ENCODE peak calls at places on chromosomes 4 and X, in ten cellular contexts. C, E, S, I, H, R, U, Q, V and N are unnamed samples.
A peak's percentile ranks its signal among the peaks of the same experiment; 100 is the strongest.

GRCh38 chr4:88033309-88033708 is 25.9 kb downstream of the PKD2 start:
- DNase-seq in E (peak; percentile 35), Q (peak; percentile 52), C (no peak), I (peak; percentile 66), S (no peak), V (no peak), R (no peak), U (no peak), H (no peak), N (no peak)

GRCh38 chrX:51395807-51396728 is 63.4 kb downstream of the NUDT10 start:
- DNase-seq in I (peak; percentile 37), C (peak; percentile 35), V (no peak), S (peak; percentile 49), H (peak; percentile 62), R (peak; percentile 36), E (peak; percentile 2), Q (no peak), U (no peak), N (no peak)

GRCh38 chr4:172892300-172892699 is 276.3 kb upstream of the GALNT7 start:
- DNase-seq in Q (peak; percentile 25), E (no peak), I (peak; percentile 5), U (no peak), S (no peak), V (no peak), H (no peak), C (no peak), R (no peak), N (no peak)

GRCh38 chrX:13791145-13791544 is 25.7 kb downstream of the GPM6B start:
- DNase-seq in R (no peak), S (no peak), C (no peak), H (no peak), E (no peak), V (no peak), Q (no peak), I (no peak), U (no peak), N (no peak)

GRCh38 chr4:121842862-121843261 is 19.2 kb upstream of the CCNA2 start:
- DNase-seq in U (no peak), S (no peak), I (no peak), V (no peak), H (no peak), E (no peak), Q (no peak), C (no peak), R (no peak), N (no peak)

GRCh38 chrX:100677616-100678181 is 33.7 kb downstream of the SRPX2 start:
- DNase-seq in I (no peak), S (no peak), R (no peak), H (no peak), Q (peak; percentile 43), C (no peak), U (no peak), V (no peak), E (no peak), N (no peak)

GRCh38 chrX:30153881-30154260 is 61.5 kb upstream of the MAGEB2 start:
- DNase-seq in Q (no peak), S (no peak), H (no peak), C (no peak), R (no peak), E (no peak), V (no peak), U (no peak), I (no peak), N (no peak)

GRCh38 chr4:137307806-137308205 is 224.5 kb downstream of the PCDH18 start:
- DNase-seq in H (no peak), Q (peak; percentile 64), U (no peak), I (peak; percentile 9), C (no peak), V (no peak), E (no peak), R (no peak), S (peak; percentile 47), N (peak; percentile 21)

GRCh38 chrX:115561605-115562491 is 874 bp downstream of the PLS3 start:
- DNase-seq in S (peak; percentile 57), E (peak; percentile 24), V (peak; percentile 44), Q (peak; percentile 45), U (no peak), R (peak; percentile 51), C (no peak), H (peak; percentile 78), I (peak; percentile 54), N (peak; percentile 49)

GRCh38 chrX:44428989-44429627 is 85.6 kb upstream of the EFHC2 start:
- DNase-seq in R (no peak), V (no peak), H (no peak), I (no peak), C (no peak), E (no peak), U (no peak), S (no peak), Q (peak; percentile 14), N (no peak)

GRCh38 chr4:19961092-19961491 is 290.6 kb upstream of the SLIT2 start:
- DNase-seq in Q (no peak), V (no peak), U (no peak), R (no peak), C (no peak), H (no peak), E (no peak), I (no peak), S (no peak), N (no peak)

GRCh38 chr4:23260510-23260909 is 567.8 kb downstream of the GBA3 start:
- DNase-seq in I (no peak), Q (no peak), V (no peak), H (no peak), U (no peak), E (no peak), S (no peak), C (no peak), R (no peak), N (no peak)

GRCh38 chr4:90542216-90542615 is 415.0 kb downstream of the CCSER1 start:
- DNase-seq in U (no peak), I (no peak), S (no peak), H (no peak), E (no peak), C (no peak), R (no peak), V (no peak), Q (no peak), N (no peak)

GRCh38 chr4:183337349-183337748 is 15.1 kb upstream of the CLDN24 start:
- DNase-seq in C (no peak), H (no peak), U (no peak), Q (no peak), S (no peak), E (no peak), V (no peak), R (no peak), I (no peak), N (no peak)

DNA sequence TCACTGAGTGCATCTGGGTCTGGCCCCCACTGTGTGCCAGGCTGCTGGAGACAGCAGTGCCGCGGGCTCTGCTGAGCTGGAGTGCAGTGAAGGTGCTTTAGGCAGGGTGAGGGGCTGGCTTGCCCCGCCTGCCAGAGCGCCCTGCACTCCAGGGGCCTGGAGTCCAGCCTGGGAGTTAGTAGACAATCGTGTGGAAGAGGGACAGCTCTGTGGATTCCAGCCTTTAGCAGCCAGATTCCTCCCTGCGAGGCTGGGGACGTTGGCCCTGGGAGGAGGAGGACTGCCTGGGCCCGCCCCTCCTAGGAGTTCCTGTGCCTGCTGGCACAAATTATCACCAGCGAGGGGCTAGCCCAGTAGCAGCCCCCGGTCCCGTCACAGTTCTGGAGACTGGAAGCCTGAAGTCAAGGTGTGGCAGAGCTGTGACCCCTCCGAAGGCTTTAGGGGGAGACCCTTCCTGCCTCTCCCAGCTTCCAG is 7.4 kb downstream of the RGS12 start:
- DNase-seq in I (no peak), R (no peak), Q (no peak), H (no peak), U (no peak), V (no peak), E (no peak), S (peak; percentile 34), C (no peak), N (no peak)
- H3K4me3 ChIP-seq in I (no peak overlapping the region), R (no peak overlapping the region), Q (no peak overlapping the region), H (no peak overlapping the region), U (no peak overlapping the region), V (no peak overlapping the region), E (no peak overlapping the region), S (no peak overlapping the region), C (no peak overlapping the region), N (no peak overlapping the region)

DNA sequence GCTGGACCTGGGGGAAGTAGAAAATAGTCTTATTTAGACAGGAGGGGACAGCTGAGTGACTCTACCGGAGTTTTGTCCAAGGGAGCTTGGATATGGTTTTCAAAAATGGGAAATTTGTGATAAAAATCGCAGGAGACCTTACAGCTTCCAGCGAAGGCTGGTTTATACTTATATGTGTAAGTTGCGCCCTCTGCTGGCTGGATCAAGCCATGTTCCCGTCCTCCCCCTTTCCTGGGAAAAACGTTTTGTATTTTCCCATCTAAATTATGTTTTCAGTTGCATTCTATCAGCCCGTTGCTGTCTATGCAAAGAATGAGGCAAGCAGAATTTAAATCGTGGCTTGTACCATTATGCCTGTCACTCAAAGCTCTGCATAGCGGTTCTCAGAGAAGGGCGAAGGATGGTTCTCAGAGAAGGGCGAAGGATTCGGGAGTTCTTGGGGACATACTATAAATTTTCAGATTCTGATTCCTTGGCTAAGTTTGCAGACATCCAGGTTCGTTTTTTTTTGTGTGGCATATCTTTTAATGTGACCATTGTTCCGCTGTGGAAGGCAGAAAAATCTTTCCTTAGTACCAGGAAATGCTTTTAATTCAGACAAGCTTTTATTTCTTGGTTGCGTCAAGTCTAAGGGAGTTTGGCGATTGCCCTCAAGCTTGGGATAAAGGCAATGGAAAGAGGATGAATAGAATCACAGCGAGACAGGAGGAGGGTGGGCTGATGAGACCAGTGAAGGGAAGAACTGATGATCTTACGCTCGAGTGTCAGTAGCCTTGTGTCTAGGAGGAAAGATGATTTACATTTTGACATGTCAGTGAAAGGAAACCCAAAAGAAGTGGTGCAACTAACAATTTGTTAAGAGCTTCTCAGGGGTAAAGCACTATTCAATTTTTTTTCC is 128.5 kb upstream of the ARX start:
- DNase-seq in Q (peak; percentile 15), C (peak; percentile 8), V (peak; percentile 40), I (peak; percentile 70), S (peak; percentile 73), H (peak; percentile 72), E (peak; percentile 41), R (peak; percentile 30), U (no peak), N (peak; percentile 50)
- H3K4me3 ChIP-seq in Q (no peak overlapping the region), C (no peak overlapping the region), V (peak overlapping the region; percentile 17), I (no peak overlapping the region), S (peak overlapping the region; percentile 11), H (no peak overlapping the region), E (peak overlapping the region; percentile 68), R (no peak overlapping the region), U (peak overlapping the region; percentile 16), N (no peak overlapping the region)

DNA sequence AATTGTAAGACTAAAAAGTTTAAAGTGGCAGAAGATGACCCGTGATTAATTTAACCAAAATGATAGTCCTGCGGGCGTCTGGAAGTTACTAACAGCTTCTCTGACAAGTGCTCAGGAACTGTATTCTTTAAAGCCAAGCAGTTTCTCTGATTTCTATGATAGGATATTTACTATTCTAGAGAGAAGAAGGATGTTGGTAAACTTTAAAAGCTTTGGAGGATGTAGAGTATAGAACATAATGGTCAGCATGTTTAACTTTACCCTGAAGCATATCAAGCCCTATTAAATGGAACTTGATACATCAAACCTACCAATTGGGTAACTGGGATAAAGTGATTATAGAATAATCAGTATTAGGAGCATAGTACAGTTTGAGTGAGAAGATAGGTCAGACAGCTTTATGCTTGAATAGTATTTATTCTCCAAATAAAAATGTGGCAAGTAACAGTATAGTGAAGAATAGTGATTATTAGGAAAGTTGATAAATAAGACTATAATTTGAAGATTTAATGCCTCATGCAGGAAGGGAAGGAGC is 1.8 kb downstream of the STIM2 start:
- DNase-seq in V (no peak), S (no peak), R (no peak), E (no peak), Q (peak; percentile 25), H (no peak), U (no peak), C (no peak), I (no peak), N (no peak)
- H3K4me3 ChIP-seq in V (peak overlapping the region; percentile 90), S (no peak overlapping the region), R (peak overlapping the region; percentile 91), E (no peak overlapping the region), Q (peak overlapping the region; percentile 77), H (peak overlapping the region; percentile 71), U (peak overlapping the region; percentile 100), C (peak overlapping the region; percentile 83), I (no peak overlapping the region), N (peak overlapping the region; percentile 86)

GRCh38 chr4:141078871-141079270 is 54.4 kb downstream of the RNF150 start:
- DNase-seq in C (no peak), S (no peak), I (no peak), H (no peak), R (no peak), U (no peak), Q (no peak), V (no peak), E (no peak), N (no peak)
- H3K4me3 ChIP-seq in C (no peak overlapping the region), S (no peak overlapping the region), I (no peak overlapping the region), H (no peak overlapping the region), R (no peak overlapping the region), U (no peak overlapping the region), Q (no peak overlapping the region), V (no peak overlapping the region), E (no peak overlapping the region), N (no peak overlapping the region)